ENCODE peak calls at places on chromosomes 4 and X, in five cellular contexts. H is GM12878, I is K562, U is GM23338, R is A549. Z is an unnamed sample.

GRCh38 chr4:38757945-38758344 is 24.8 kb downstream of the TLR10 start:
- DNase-seq in H (no peak), U (peak; percentile 65), R (no peak), I (no peak), Z (no peak)

GRCh38 chrX:41877167-41877566 is 46.2 kb downstream of the CASK start:
- DNase-seq in H (no peak), U (no peak), I (no peak), R (no peak), Z (peak; percentile 7)

GRCh38 chr4:12137556-12137955 is 708.9 kb upstream of the HS3ST1 start:
- DNase-seq in U (no peak), H (no peak), R (no peak), I (no peak), Z (no peak)

GRCh38 chr4:152784490-152785195 is 4.9 kb downstream of the ARFIP1 start:
- DNase-seq in I (peak; percentile 34), H (no peak), U (peak; percentile 72), R (peak; percentile 11), Z (peak; percentile 5)

GRCh38 chrX:121308276-121308805 is 260.9 kb downstream of the GLUD2 start:
- DNase-seq in R (peak; percentile 4), H (peak; percentile 68), I (no peak), U (peak; percentile 42), Z (peak; percentile 6)

GRCh38 chr4:169314906-169315305 is 44.1 kb upstream of the SH3RF1 start:
- DNase-seq in H (no peak), U (no peak), R (peak; percentile 31), I (no peak), Z (peak; percentile 91)

GRCh38 chr4:53494851-53495250 is 96.4 kb downstream of the LNX1 start:
- DNase-seq in U (no peak), H (no peak), R (no peak), I (no peak), Z (no peak)

GRCh38 chr4:104449537-104449936 is 45.2 kb downstream of the CXXC4 start:
- DNase-seq in U (no peak), R (no peak), I (no peak), H (no peak), Z (no peak)

GRCh38 chrX:14509325-14510057 is 19.8 kb upstream of the GLRA2 start:
- DNase-seq in I (no peak), U (no peak), R (no peak), H (no peak), Z (no peak)

GRCh38 chr4:187550256-187550950 is 445.2 kb upstream of the ZFP42 start:
- DNase-seq in H (no peak), U (no peak), I (no peak), R (no peak), Z (no peak)

GRCh38 chr4:174262624-174263444 is 20.6 kb downstream of the FBXO8 start:
- DNase-seq in U (no peak), H (no peak), R (no peak), I (no peak), Z (no peak)

GRCh38 chrX:21943460-21944135 is 3.1 kb downstream of the SMS start:
- DNase-seq in R (peak; percentile 20), H (no peak), U (no peak), I (no peak), Z (no peak)

GRCh38 chrX:50627696-50628095 is 157.1 kb upstream of the DGKK start:
- DNase-seq in I (no peak), U (no peak), R (no peak), H (no peak), Z (no peak)

GRCh38 chr4:138300616-138301015 is 58.5 kb upstream of the SLC7A11 start:
- DNase-seq in U (no peak), R (no peak), H (no peak), I (no peak), Z (no peak)

GRCh38 chr4:172514011-172514410 is 654.6 kb upstream of the GALNT7 start:
- DNase-seq in H (no peak), U (peak; percentile 3), I (no peak), R (no peak), Z (no peak)

GRCh38 chrX:133922390-133922772 is 63.0 kb downstream of the GPC3 start:
- DNase-seq in R (no peak), H (no peak), I (no peak), U (no peak), Z (no peak)

GRCh38 chrX:6021316-6022091 is 207.2 kb downstream of the NLGN4X start:
- DNase-seq in H (no peak), R (no peak), U (peak; percentile 69), I (no peak), Z (peak; percentile 2)

GRCh38 chrX:48558270-48558669 is 16.0 kb upstream of the RBM3 start:
- DNase-seq in H (no peak), I (no peak), U (no peak), R (peak; percentile 47), Z (no peak)

GRCh38 chrX:118802857-118803256 is 20.8 kb upstream of the ZCCHC12 start:
- DNase-seq in I (no peak), H (no peak), R (no peak), U (no peak), Z (no peak)

GRCh38 chr4:158159054-158159717 is 13.6 kb downstream of the GASK1B start:
- DNase-seq in I (no peak), U (no peak), H (no peak), R (no peak), Z (no peak)

GRCh38 chr4:169658970-169659735 is 38.8 kb downstream of the CLCN3 start:
- DNase-seq in R (no peak), I (no peak), U (no peak), H (no peak), Z (no peak)

GRCh38 chr4:20506827-20507226 is 193.4 kb upstream of the PACRGL start:
- DNase-seq in R (no peak), H (no peak), I (no peak), U (no peak), Z (no peak)

GRCh38 chr4:183396187-183396738 is 48.2 kb upstream of the CDKN2AIP start:
- DNase-seq in I (no peak), U (no peak), H (no peak), R (no peak), Z (no peak)

GRCh38 chr4:37767546-37767945 is 58.9 kb upstream of the PGM2 start:
- DNase-seq in U (no peak), H (no peak), I (no peak), R (no peak), Z (peak; percentile 18)

GRCh38 chrX:56233682-56234081 is 1.5 kb downstream of the KLF8 start:
- DNase-seq in H (peak; percentile 60), R (no peak), I (no peak), U (peak; percentile 74), Z (no peak)

GRCh38 chrX:1334854-1335253 is 1.7 kb upstream of the IL3RA start:
- DNase-seq in I (no peak), R (no peak), H (no peak), U (no peak), Z (peak; percentile 23)

GRCh38 chr4:1276984-1277383 is 12.7 kb upstream of the MAEA start:
- DNase-seq in H (no peak), I (no peak), U (no peak), R (no peak), Z (no peak)

GRCh38 chr4:1277667-1278335 is 11.9 kb upstream of the MAEA start:
- DNase-seq in I (no peak), R (no peak), U (no peak), H (no peak), Z (no peak)

GRCh38 chr4:1274871-1275270 is 14.8 kb upstream of the MAEA start:
- DNase-seq in I (no peak), R (no peak), U (no peak), H (no peak), Z (no peak)

GRCh38 chr4:1279253-1279652 is 10.4 kb upstream of the MAEA start:
- DNase-seq in R (no peak), U (no peak), H (no peak), I (no peak), Z (no peak)

GRCh38 chr4:1278336-1278670 is 11.4 kb upstream of the MAEA start:
- DNase-seq in R (peak; percentile 38), H (no peak), U (no peak), I (no peak), Z (no peak)
- TF ChIP-seq JUNB in R (no peak), H (no peak), U (no peak), I (no peak), Z (no peak)

GRCh38 chr4:6303943-6304342 is 34.3 kb downstream of the WFS1 start:
- DNase-seq in H (no peak), I (no peak), R (no peak), U (no peak), Z (no peak)

GRCh38 chr4:6300359-6300758 is 30.7 kb downstream of the WFS1 start:
- DNase-seq in H (no peak), R (no peak), U (no peak), I (no peak), Z (no peak)

GRCh38 chr4:6301051-6301731 is 31.5 kb downstream of the WFS1 start:
- DNase-seq in H (no peak), R (no peak), I (no peak), U (no peak), Z (no peak)

GRCh38 chr4:6301732-6302442 is 32.2 kb downstream of the WFS1 start:
- DNase-seq in R (no peak), H (no peak), U (no peak), I (no peak), Z (no peak)

DNA sequence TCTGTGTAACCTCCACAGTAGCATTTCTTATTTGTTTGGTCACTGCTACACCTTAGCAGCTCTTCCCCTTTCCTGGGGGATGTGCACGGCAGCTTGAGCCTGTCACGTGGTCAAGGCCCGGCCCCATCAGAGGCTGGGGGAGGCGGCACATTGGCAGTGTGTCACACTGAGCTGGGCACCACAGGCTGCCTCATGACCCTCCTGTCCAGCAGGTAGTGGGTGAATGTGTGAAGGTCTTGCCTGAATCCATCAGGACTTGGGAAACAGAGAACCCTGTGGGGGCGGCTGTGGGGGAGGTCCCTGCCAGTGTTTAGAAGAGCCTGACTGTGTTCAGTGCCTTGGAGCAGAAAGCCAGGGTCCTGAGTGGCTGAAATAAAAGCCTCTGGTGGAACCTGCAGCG is 33.2 kb downstream of the WFS1 start:
- DNase-seq in H (no peak), I (no peak), U (no peak), R (no peak), Z (no peak)
- TF ChIP-seq JUNB in H (no peak), I (no peak), U (no peak), R (no peak), Z (no peak)

GRCh38 chr4:45741897-45742296 is 382.0 kb downstream of the GABRG1 start:
- DNase-seq in I (no peak), H (no peak), U (peak; percentile 54), R (no peak), Z (peak; percentile 28)
- TF ChIP-seq JUNB in I (no peak), H (no peak), U (no peak), R (no peak), Z (no peak)

DNA sequence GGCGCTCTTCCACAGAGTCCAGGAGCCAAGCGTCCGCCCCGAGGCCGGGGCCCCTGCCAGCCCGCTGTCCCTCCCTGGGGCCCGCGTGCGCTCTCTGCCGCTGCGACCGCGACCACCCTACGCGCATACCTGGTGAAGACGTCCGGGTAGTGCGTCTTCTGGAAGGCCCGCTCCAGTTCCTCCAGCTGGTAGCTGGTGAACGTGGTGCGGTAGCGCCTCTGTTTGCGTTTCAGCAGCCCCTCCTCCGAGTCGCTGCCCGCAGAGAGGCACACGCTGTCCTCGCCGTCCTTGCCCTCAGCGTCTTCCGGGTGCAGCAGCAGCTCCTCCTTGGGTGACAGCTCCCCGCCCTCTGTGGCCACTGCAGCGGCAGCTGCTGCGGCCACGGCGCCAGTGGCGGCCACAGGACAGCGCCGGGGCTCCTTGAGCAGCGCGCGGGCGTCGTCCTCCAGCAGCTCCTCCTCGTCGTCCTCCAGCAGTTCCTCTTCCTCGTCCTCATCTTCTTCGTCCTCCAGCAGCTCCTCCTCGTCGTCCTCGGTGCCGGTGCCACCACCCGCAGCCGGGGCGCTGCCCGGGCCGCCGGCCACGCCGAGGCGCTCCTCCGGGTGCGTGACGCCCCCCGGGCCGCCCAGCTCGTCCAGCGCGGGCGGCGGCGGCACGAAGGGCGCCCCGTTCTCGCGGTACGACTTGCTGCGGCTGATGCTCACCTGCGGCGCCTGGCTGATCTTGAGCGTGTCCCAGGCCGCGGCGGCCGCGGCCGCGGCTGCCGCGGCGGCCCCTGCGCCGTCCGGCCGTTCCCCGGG is 2.8 kb downstream of the ARX start:
- DNase-seq in R (peak; percentile 46), I (peak; percentile 30), U (no peak), H (no peak), Z (no peak)
- TF ChIP-seq JUNB in R (no peak), I (no peak), U (no peak), H (no peak), Z (no peak)

Z was measured in HepG2.